ENCODE peak calls at places on chromosome 1, in six cellular contexts. W is occipital lobe, J is AG08395, O is Calu3, Z is lung microvascular endothelial cell, N is NCI-H1436. E is an unnamed sample.

GRCh38 chr1:36224537-36225297 is 474 bp downstream of the THRAP3 start:
- DNase-seq in W (peak), J (peak), O (peak), Z (peak), N (peak), E (peak)

GRCh38 chr1:113133038-113133437 is 60.0 kb downstream of the LRIG2 start:
- DNase-seq in W (no peak), J (no peak), O (no peak), Z (peak), N (no peak), E (no peak)

GRCh38 chr1:167940264-167940663 is 3.4 kb upstream of the MPC2 start:
- DNase-seq in W (no peak), J (no peak), O (no peak), Z (no peak), N (no peak), E (no peak)

GRCh38 chr1:237033804-237034203 is 8.2 kb upstream of the RYR2 start:
- DNase-seq in W (no peak), J (no peak), O (no peak), Z (no peak), N (no peak), E (no peak)

GRCh38 chr1:47188901-47189785 is 693 bp downstream of the PDZK1IP1 start:
- DNase-seq in W (no peak), J (no peak), O (no peak), Z (no peak), N (no peak), E (no peak)

GRCh38 chr1:3921786-3922185 is 21.7 kb upstream of the C1orf174 start:
- DNase-seq in W (no peak), J (no peak), O (no peak), Z (no peak), N (no peak), E (no peak)

GRCh38 chr1:28087614-28088167 is 719 bp downstream of the EYA3 start:
- DNase-seq in W (peak), J (peak), O (no peak), Z (peak), N (no peak), E (peak)

GRCh38 chr1:31767225-31767624 is 3.1 kb upstream of the ADGRB2 start:
- DNase-seq in W (no peak), J (no peak), O (no peak), Z (no peak), N (no peak), E (no peak)

GRCh38 chr1:30853350-30853749 is 55.2 kb downstream of the SDC3 start:
- DNase-seq in W (no peak), J (no peak), O (no peak), Z (no peak), N (no peak), E (no peak)

GRCh38 chr1:32761253-32761877 is 55.8 kb downstream of the YARS1 start:
- DNase-seq in W (no peak), J (peak), O (peak), Z (peak), N (no peak), E (peak)

GRCh38 chr1:236066054-236066453 is 1.2 kb upstream of the NID1 start:
- DNase-seq in W (no peak), J (no peak), O (no peak), Z (peak), N (no peak), E (peak)

GRCh38 chr1:156444407-156445001 is 56.1 kb downstream of the MEF2D start:
- DNase-seq in W (no peak), J (no peak), O (peak), Z (peak), N (peak), E (peak)

GRCh38 chr1:171166361-171166760 is 18.7 kb upstream of the FMO2 start:
- DNase-seq in W (no peak), J (no peak), O (no peak), Z (no peak), N (no peak), E (no peak)

GRCh38 chr1:39268112-39268581 is 63.7 kb downstream of the MACF1 start:
- DNase-seq in W (peak), J (peak), O (no peak), Z (peak), N (peak), E (peak)

GRCh38 chr1:230263573-230264195 is 162.4 kb downstream of the PGBD5 start:
- DNase-seq in W (no peak), J (no peak), O (no peak), Z (no peak), N (no peak), E (no peak)

GRCh38 chr1:64685942-64686341 is 58.9 kb upstream of the RAVER2 start:
- DNase-seq in W (no peak), J (no peak), O (no peak), Z (no peak), N (no peak), E (no peak)

GRCh38 chr1:30444850-30445249 is 278.5 kb downstream of the MATN1 start:
- DNase-seq in W (no peak), J (no peak), O (no peak), Z (no peak), N (no peak), E (peak)

GRCh38 chr1:182299728-182300581 is 91.6 kb downstream of the GLUL start:
- DNase-seq in W (peak), J (no peak), O (peak), Z (no peak), N (peak), E (no peak)

GRCh38 chr1:225697437-225697836 is 44.5 kb upstream of the ENAH start:
- DNase-seq in W (no peak), J (no peak), O (no peak), Z (no peak), N (no peak), E (no peak)

GRCh38 chr1:112234710-112235109 is 161.3 kb upstream of the CTTNBP2NL start:
- DNase-seq in W (no peak), J (no peak), O (no peak), Z (no peak), N (no peak), E (no peak)

GRCh38 chr1:48870596-48870995 is 93.9 kb upstream of the BEND5 start:
- DNase-seq in W (no peak), J (no peak), O (peak), Z (peak), N (peak), E (no peak)

GRCh38 chr1:207831517-207832327 is 79.2 kb downstream of the CD34 start:
- DNase-seq in W (no peak), J (no peak), O (no peak), Z (no peak), N (no peak), E (peak)

GRCh38 chr1:246695136-246695535 is 29.1 kb upstream of the SCCPDH start:
- DNase-seq in W (no peak), J (no peak), O (no peak), Z (no peak), N (no peak), E (no peak)

GRCh38 chr1:168084396-168085231 is 52.1 kb downstream of the GPR161 start:
- DNase-seq in W (no peak), J (peak), O (peak), Z (peak), N (peak), E (peak)

GRCh38 chr1:89519779-89520358 is 4.8 kb upstream of the LRRC8B start:
- DNase-seq in W (no peak), J (peak), O (peak), Z (peak), N (peak), E (peak)

GRCh38 chr1:180020017-180020416 is 65.4 kb downstream of the CEP350 start:
- DNase-seq in W (no peak), J (no peak), O (no peak), Z (no peak), N (no peak), E (no peak)

GRCh38 chr1:178933709-178934573 is 63.1 kb upstream of the ANGPTL1 start:
- DNase-seq in W (no peak), J (no peak), O (no peak), Z (no peak), N (peak), E (no peak)

GRCh38 chr1:4415476-4415875 is 238.9 kb upstream of the AJAP1 start:
- DNase-seq in W (no peak), J (no peak), O (no peak), Z (no peak), N (no peak), E (no peak)

GRCh38 chr1:237166593-237167077 is 124.7 kb downstream of the RYR2 start:
- DNase-seq in W (no peak), J (no peak), O (no peak), Z (peak), N (no peak), E (peak)

GRCh38 chr1:226708967-226709396 is 30.1 kb downstream of the ITPKB start:
- DNase-seq in W (no peak), J (no peak), O (no peak), Z (no peak), N (no peak), E (no peak)